ENCODE peak calls at places on chromosomes 1 and 21, in nine cellular contexts. P is body of pancreas; X is mammary epithelial cell; W is Peyer's patch; F is breast epithelium; L is sigmoid colon; B is H7; N is fibroblast of lung; O is CD8-positive, alpha-beta memory T cell. U is an unnamed sample. For H3K36me3, the result is how much of the 10 kb centered on the place peaks cover.

GRCh38 chr1:46830665-46831322 is 31.9 kb downstream of the CYP4B1 start:
- DNase-seq in P (no peak), X (peak), W (no peak), F (no peak), L (no peak), B (no peak), N (no peak), O (no peak), U (no peak)

GRCh38 chr1:21234779-21235178 is 55.5 kb downstream of the ECE1 start:
- DNase-seq in P (no peak), X (no peak), W (no peak), F (no peak), L (no peak), B (no peak), N (no peak), O (no peak), U (no peak)

GRCh38 chr1:119160435-119160834 is 20.0 kb upstream of the WARS2 start:
- DNase-seq in P (no peak), X (no peak), W (no peak), F (no peak), L (no peak), B (no peak), N (no peak), O (no peak), U (no peak)

GRCh38 chr1:82287556-82287955 is 486.8 kb downstream of the ADGRL2 start:
- DNase-seq in P (no peak), X (no peak), W (no peak), F (no peak), L (no peak), B (no peak), N (peak), O (no peak), U (no peak)

GRCh38 chr1:24491577-24492360 is 10.9 kb upstream of the RCAN3 start:
- DNase-seq in P (no peak), X (no peak), W (no peak), F (no peak), L (no peak), B (peak), N (no peak), O (no peak), U (no peak)

GRCh38 chr1:75126611-75127101 is 7.5 kb upstream of the LHX8 start:
- DNase-seq in P (no peak), X (no peak), W (no peak), F (no peak), L (no peak), B (peak), N (no peak), O (no peak), U (no peak)

GRCh38 chr21:37829447-37829846 is 86.8 kb downstream of the KCNJ6 start:
- DNase-seq in P (peak), X (peak), W (no peak), F (no peak), L (no peak), B (no peak), N (peak), O (no peak), U (no peak)

GRCh38 chr1:39787468-39787867 is 1.2 kb downstream of the BMP8B start:
- DNase-seq in P (no peak), X (no peak), W (no peak), F (no peak), L (no peak), B (peak), N (no peak), O (no peak), U (no peak)

GRCh38 chr1:203290261-203291089 is 14.8 kb upstream of the BTG2 start:
- DNase-seq in P (peak), X (peak), W (peak), F (peak), L (peak), B (peak), N (peak), O (peak), U (no peak)

GRCh38 chr1:100249155-100249536 is 488 bp downstream of the DBT start:
- DNase-seq in P (no peak), X (no peak), W (no peak), F (no peak), L (no peak), B (no peak), N (peak), O (no peak), U (no peak)

GRCh38 chr1:193709607-193710006 is 523.2 kb upstream of the B3GALT2 start:
- DNase-seq in P (no peak), X (no peak), W (no peak), F (no peak), L (no peak), B (no peak), N (no peak), O (no peak), U (no peak)

GRCh38 chr21:41048636-41049035 is 119.3 kb upstream of the BACE2 start:
- DNase-seq in P (no peak), X (no peak), W (no peak), F (no peak), L (no peak), B (no peak), N (no peak), O (no peak), U (no peak)

GRCh38 chr1:15843826-15844572 is 3.5 kb upstream of the SPEN start:
- DNase-seq in P (no peak), X (no peak), W (no peak), F (no peak), L (no peak), B (no peak), N (no peak), O (no peak), U (no peak)

GRCh38 chr1:94920061-94920460 is 6.8 kb downstream of the CNN3 start:
- DNase-seq in P (no peak), X (no peak), W (no peak), F (no peak), L (no peak), B (no peak), N (no peak), O (no peak), U (no peak)

GRCh38 chr1:14390816-14391215 is 207.7 kb upstream of the KAZN start:
- DNase-seq in P (no peak), X (no peak), W (no peak), F (no peak), L (no peak), B (no peak), N (no peak), O (no peak), U (no peak)

GRCh38 chr1:31848381-31848897 is 32.6 kb upstream of the SPOCD1 start:
- DNase-seq in P (no peak), X (no peak), W (peak), F (no peak), L (peak), B (no peak), N (no peak), O (peak), U (no peak)

GRCh38 chr1:205615789-205616188 is 16.0 kb downstream of the ELK4 start:
- DNase-seq in P (no peak), X (peak), W (no peak), F (no peak), L (no peak), B (no peak), N (no peak), O (no peak), U (no peak)
- H3K36me3 ChIP-seq in P (under half), X (under half), W (under half), F (under half), L (under half), B (under half), N (under half), O (under half), U (under half)

DNA sequence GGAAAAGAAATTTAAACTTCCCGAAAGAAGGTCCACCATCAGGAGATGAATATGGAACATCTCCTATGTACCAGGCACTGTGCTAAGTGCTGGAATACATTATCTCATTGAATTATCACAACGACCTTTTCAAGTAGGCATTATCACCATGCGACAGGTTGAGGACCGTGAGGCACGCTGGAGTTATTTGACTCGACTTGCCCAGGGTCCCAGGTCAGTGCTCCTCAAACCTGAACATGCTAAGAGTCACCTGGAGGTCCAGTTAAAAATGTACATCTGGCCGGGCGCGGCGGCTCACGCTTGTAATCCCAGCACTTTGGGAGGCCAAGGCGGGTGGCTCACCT is 15.9 kb upstream of the AGTRAP start:
- DNase-seq in P (no peak), X (no peak), W (no peak), F (no peak), L (no peak), B (no peak), N (no peak), O (no peak), U (no peak)
- H3K36me3 ChIP-seq in P (under half), X (under half), W (under half), F (under half), L (under half), B (under half), N (under half), O (under half), U (under half)

GRCh38 chr1:37703061-37703460 is 10.7 kb downstream of the CDCA8 start:
- DNase-seq in P (no peak), X (no peak), W (no peak), F (no peak), L (no peak), B (no peak), N (no peak), O (no peak), U (no peak)

GRCh38 chr1:37708471-37708870 is 16.2 kb downstream of the CDCA8 start:
- DNase-seq in P (no peak), X (no peak), W (no peak), F (no peak), L (no peak), B (no peak), N (no peak), O (no peak), U (no peak)

GRCh38 chr1:37705399-37705798 is 13.1 kb downstream of the CDCA8 start:
- DNase-seq in P (no peak), X (no peak), W (no peak), F (no peak), L (no peak), B (no peak), N (peak), O (no peak), U (no peak)

GRCh38 chr1:37701051-37701450 is 8.7 kb downstream of the CDCA8 start:
- DNase-seq in P (no peak), X (no peak), W (no peak), F (no peak), L (peak), B (no peak), N (no peak), O (no peak), U (no peak)

GRCh38 chr1:37704966-37705365 is 12.7 kb downstream of the CDCA8 start:
- DNase-seq in P (no peak), X (no peak), W (no peak), F (no peak), L (no peak), B (no peak), N (peak), O (no peak), U (peak)
- H3K36me3 ChIP-seq in P (under half), X (half or more), W (under half), F (under half), L (under half), B (half or more), N (under half), O (under half), U (under half)

GRCh38 chr1:85475055-85475454 is 10.1 kb upstream of the DDAH1 start:
- DNase-seq in P (no peak), X (no peak), W (no peak), F (no peak), L (no peak), B (no peak), N (no peak), O (no peak), U (no peak)

GRCh38 chr1:85471558-85471957 is 6.6 kb upstream of the DDAH1 start:
- DNase-seq in P (no peak), X (no peak), W (no peak), F (no peak), L (no peak), B (no peak), N (no peak), O (no peak), U (no peak)

GRCh38 chr1:85467929-85468540 is 3.1 kb upstream of the DDAH1 start:
- DNase-seq in P (no peak), X (no peak), W (no peak), F (no peak), L (no peak), B (no peak), N (no peak), O (no peak), U (no peak)

GRCh38 chr1:85473390-85473789 is 8.4 kb upstream of the DDAH1 start:
- DNase-seq in P (no peak), X (peak), W (no peak), F (no peak), L (no peak), B (no peak), N (peak), O (no peak), U (no peak)
- H3K36me3 ChIP-seq in P (under half), X (under half), W (under half), F (under half), L (under half), B (under half), N (under half), O (under half), U (under half)

DNA sequence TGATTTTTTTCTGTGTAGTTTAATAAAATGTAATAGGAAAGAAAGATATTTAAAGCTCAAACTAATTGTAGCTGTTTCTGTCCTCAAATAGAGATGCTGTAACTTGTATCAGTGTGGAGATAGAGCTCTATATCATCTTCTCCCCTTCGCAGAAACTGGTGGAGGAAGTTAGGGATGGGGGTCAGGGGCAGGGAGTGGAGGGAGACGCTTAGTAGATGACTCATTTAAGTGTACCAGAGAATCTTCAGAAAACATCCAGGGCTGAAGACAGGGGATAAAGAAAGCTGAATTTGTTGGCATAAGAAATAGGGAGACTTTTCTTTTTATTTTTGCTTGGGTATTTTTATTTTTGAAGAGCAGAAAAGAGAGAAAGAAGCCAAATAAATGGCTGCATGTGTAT is 282.6 kb upstream of the DPYD start:
- DNase-seq in P (no peak), X (no peak), W (no peak), F (no peak), L (no peak), B (no peak), N (peak), O (no peak), U (no peak)
- H3K36me3 ChIP-seq in P (under half), X (under half), W (under half), F (under half), L (under half), B (under half), N (under half), O (under half), U (under half)

GRCh38 chr1:23040509-23040908 is 21.2 kb downstream of the KDM1A start:
- DNase-seq in P (no peak), X (no peak), W (no peak), F (no peak), L (no peak), B (no peak), N (no peak), O (no peak), U (no peak)
- H3K36me3 ChIP-seq in P (under half), X (under half), W (under half), F (under half), L (under half), B (under half), N (under half), O (under half), U (under half)

GRCh38 chr1:19079541-19079940 is 123.1 kb upstream of the IFFO2 start:
- DNase-seq in P (no peak), X (no peak), W (no peak), F (no peak), L (no peak), B (no peak), N (no peak), O (no peak), U (no peak)

GRCh38 chr1:19079983-19080472 is 123.6 kb upstream of the IFFO2 start:
- DNase-seq in P (peak), X (no peak), W (no peak), F (no peak), L (no peak), B (no peak), N (no peak), O (no peak), U (no peak)

GRCh38 chr1:19083081-19083480 is 126.6 kb upstream of the IFFO2 start:
- DNase-seq in P (no peak), X (peak), W (no peak), F (no peak), L (no peak), B (no peak), N (no peak), O (no peak), U (no peak)

GRCh38 chr1:19080715-19081114 is 124.2 kb upstream of the IFFO2 start:
- DNase-seq in P (no peak), X (no peak), W (no peak), F (no peak), L (no peak), B (no peak), N (no peak), O (no peak), U (no peak)

GRCh38 chr1:19081218-19081893 is 124.9 kb upstream of the IFFO2 start:
- DNase-seq in P (peak), X (no peak), W (no peak), F (no peak), L (no peak), B (no peak), N (peak), O (no peak), U (no peak)
- H3K36me3 ChIP-seq in P (under half), X (half or more), W (under half), F (under half), L (half or more), B (half or more), N (half or more), O (half or more), U (under half)

GRCh38 chr1:214385428-214385827 is 104.5 kb downstream of the SMYD2 start:
- DNase-seq in P (no peak), X (no peak), W (no peak), F (no peak), L (no peak), B (no peak), N (no peak), O (no peak), U (no peak)
- H3K36me3 ChIP-seq in P (under half), X (under half), W (under half), F (under half), L (under half), B (under half), N (under half), O (under half), U (under half)

GRCh38 chr1:38204698-38205097 is 158.1 kb upstream of the POU3F1 start:
- DNase-seq in P (no peak), X (no peak), W (no peak), F (no peak), L (no peak), B (no peak), N (no peak), O (no peak), U (no peak)

GRCh38 chr1:38208720-38209632 is 162.4 kb upstream of the POU3F1 start:
- DNase-seq in P (no peak), X (no peak), W (no peak), F (no peak), L (no peak), B (no peak), N (no peak), O (no peak), U (no peak)

GRCh38 chr1:38207906-38208305 is 161.3 kb upstream of the POU3F1 start:
- DNase-seq in P (no peak), X (no peak), W (no peak), F (no peak), L (no peak), B (no peak), N (no peak), O (no peak), U (no peak)

GRCh38 chr1:38209986-38210385 is 163.4 kb upstream of the POU3F1 start:
- DNase-seq in P (no peak), X (no peak), W (no peak), F (no peak), L (no peak), B (no peak), N (no peak), O (no peak), U (no peak)

DNA sequence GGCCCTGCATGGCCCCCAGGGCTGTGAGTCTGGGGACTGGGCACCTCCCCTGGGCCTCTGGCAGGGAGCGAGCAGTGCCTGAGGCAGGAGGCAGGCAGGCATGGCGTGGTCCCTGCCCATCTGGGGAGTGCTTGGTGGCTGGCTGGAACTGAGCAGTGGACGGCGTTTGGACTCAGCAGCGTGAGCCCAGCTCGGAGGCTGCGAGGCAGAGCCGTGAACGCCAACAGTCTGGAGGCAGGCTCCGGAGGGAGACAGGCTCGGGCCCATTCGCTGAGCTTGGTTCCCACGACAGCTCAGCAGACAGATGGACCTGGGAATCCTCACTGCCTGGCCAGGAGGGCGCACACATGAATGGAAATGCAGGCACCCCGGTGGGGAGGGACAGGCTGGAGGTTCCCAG is 160.7 kb upstream of the POU3F1 start:
- DNase-seq in P (no peak), X (no peak), W (no peak), F (no peak), L (no peak), B (peak), N (no peak), O (no peak), U (no peak)
- H3K36me3 ChIP-seq in P (under half), X (under half), W (under half), F (under half), L (under half), B (under half), N (under half), O (under half), U (under half)

U was measured in BJ.